ENCODE peak calls at places on chromosome 15, in eight cellular contexts. Z is Right ventricle myocardium inferior, W is left lung, V is HCT116, E is sciatic nerve, Y is Panc1, H is right cardiac atrium, B is A549. T is an unnamed sample.

GRCh38 chr15:23447107-23447500 is at the start of gene GOLGA6L2:
- ATAC-seq in Z (no peak), W (no peak), V (peak), E (no peak), Y (no peak), H (no peak), B (no peak), T (peak)

GRCh38 chr15:92586930-92587329 is 68.6 kb downstream of the FAM174B start:
- ATAC-seq in Z (no peak), W (no peak), V (no peak), E (no peak), Y (no peak), H (no peak), B (no peak), T (no peak)

GRCh38 chr15:98952381-98952803 is 55.2 kb downstream of the PGPEP1L start:
- ATAC-seq in Z (no peak), W (no peak), V (no peak), E (no peak), Y (no peak), H (no peak), B (no peak), T (no peak)

GRCh38 chr15:35911052-35911780 is 365.3 kb upstream of the DPH6 start:
- ATAC-seq in Z (peak), W (no peak), V (no peak), E (no peak), Y (no peak), H (peak), B (no peak), T (no peak)

GRCh38 chr15:43516185-43516584 is 1.2 kb upstream of the MAP1A start:
- ATAC-seq in Z (peak), W (no peak), V (no peak), E (peak), Y (no peak), H (peak), B (no peak), T (no peak)

GRCh38 chr15:56957812-56958406 is 39.5 kb downstream of the TCF12 start:
- ATAC-seq in Z (no peak), W (peak), V (no peak), E (no peak), Y (no peak), H (no peak), B (peak), T (no peak)

GRCh38 chr15:29695486-29696167 is 126.6 kb downstream of the TJP1 start:
- ATAC-seq in Z (no peak), W (no peak), V (peak), E (no peak), Y (peak), H (no peak), B (no peak), T (peak)

GRCh38 chr15:26615188-26615926 is 157.5 kb downstream of the GABRB3 start:
- ATAC-seq in Z (no peak), W (no peak), V (no peak), E (no peak), Y (no peak), H (no peak), B (peak), T (no peak)

GRCh38 chr15:41647269-41647668 is 12.9 kb upstream of the MGA start:
- ATAC-seq in Z (no peak), W (peak), V (no peak), E (no peak), Y (no peak), H (no peak), B (no peak), T (no peak)

T was measured in esophagus mucosa.